ENCODE peak calls at places on chromosomes 11 and 22, in seven cellular contexts. One of them, this sample, is unnamed.

GRCh38 chr11:17604913-17605230 is 57.8 kb downstream of the OTOG start:
- DNase-seq in IMR-90: no peak
- DNase-seq in H9: no peak
- DNase-seq in mesenchymal stem cell: no peak
- DNase-seq in mesendoderm: no peak
- DNase-seq in neuronal stem cell: no peak
- DNase-seq in H1: no peak
- DNase-seq in this sample: no peak

GRCh38 chr22:36734171-36735058 is 30.9 kb upstream of the CACNG2 start:
- DNase-seq in IMR-90: peak
- DNase-seq in H9: peak
- DNase-seq in mesenchymal stem cell: no peak
- DNase-seq in mesendoderm: peak
- DNase-seq in neuronal stem cell: no peak
- DNase-seq in H1: no peak
- DNase-seq in this sample: no peak

GRCh38 chr11:125036933-125037332 is 26.2 kb upstream of the SLC37A2 start:
- DNase-seq in IMR-90: peak
- DNase-seq in H9: no peak
- DNase-seq in mesenchymal stem cell: peak
- DNase-seq in mesendoderm: no peak
- DNase-seq in neuronal stem cell: no peak
- DNase-seq in H1: no peak
- DNase-seq in this sample: no peak

GRCh38 chr22:42662114-42663021 is 13.2 kb upstream of the CYB5R3 start:
- DNase-seq in IMR-90: peak
- DNase-seq in H9: peak
- DNase-seq in mesenchymal stem cell: peak
- DNase-seq in mesendoderm: peak
- DNase-seq in neuronal stem cell: peak
- DNase-seq in H1: peak
- DNase-seq in this sample: peak

GRCh38 chr11:125170001-125170405 is 5.5 kb downstream of the PKNOX2 start:
- DNase-seq in IMR-90: peak
- DNase-seq in H9: no peak
- DNase-seq in mesenchymal stem cell: no peak
- DNase-seq in mesendoderm: peak
- DNase-seq in neuronal stem cell: no peak
- DNase-seq in H1: no peak
- DNase-seq in this sample: no peak

GRCh38 chr11:8375932-8376331 is 112.3 kb upstream of the LMO1 start:
- DNase-seq in IMR-90: no peak
- DNase-seq in H9: no peak
- DNase-seq in mesenchymal stem cell: no peak
- DNase-seq in mesendoderm: peak
- DNase-seq in neuronal stem cell: no peak
- DNase-seq in H1: no peak
- DNase-seq in this sample: no peak

GRCh38 chr11:95923441-95923729 is 522 bp downstream of the MTMR2 start:
- DNase-seq in IMR-90: no peak
- DNase-seq in H9: no peak
- DNase-seq in mesenchymal stem cell: no peak
- DNase-seq in mesendoderm: no peak
- DNase-seq in neuronal stem cell: no peak
- DNase-seq in H1: no peak
- DNase-seq in this sample: no peak

GRCh38 chr11:125132071-125132470 is 20.6 kb upstream of the TMEM218 start:
- DNase-seq in IMR-90: peak
- DNase-seq in H9: no peak
- DNase-seq in mesenchymal stem cell: no peak
- DNase-seq in mesendoderm: no peak
- DNase-seq in neuronal stem cell: no peak
- DNase-seq in H1: no peak
- DNase-seq in this sample: no peak

GRCh38 chr11:133934599-133935550 is 21.9 kb downstream of the IGSF9B start:
- DNase-seq in IMR-90: peak
- DNase-seq in H9: no peak
- DNase-seq in mesenchymal stem cell: no peak
- DNase-seq in mesendoderm: peak
- DNase-seq in neuronal stem cell: peak
- DNase-seq in H1: no peak
- DNase-seq in this sample: peak

GRCh38 chr11:95655544-95655943 is 134.0 kb downstream of the FAM76B start:
- DNase-seq in IMR-90: no peak
- DNase-seq in H9: no peak
- DNase-seq in mesenchymal stem cell: peak
- DNase-seq in mesendoderm: no peak
- DNase-seq in neuronal stem cell: no peak
- DNase-seq in H1: no peak
- DNase-seq in this sample: no peak

GRCh38 chr11:20031155-20032001 is 128.9 kb downstream of the DBX1 start:
- DNase-seq in IMR-90: peak
- DNase-seq in H9: peak
- DNase-seq in mesenchymal stem cell: peak
- DNase-seq in mesendoderm: peak
- DNase-seq in neuronal stem cell: no peak
- DNase-seq in H1: no peak
- DNase-seq in this sample: peak

GRCh38 chr22:20536590-20537324 is 29.3 kb downstream of the MED15 start:
- DNase-seq in IMR-90: no peak
- DNase-seq in H9: no peak
- DNase-seq in mesenchymal stem cell: no peak
- DNase-seq in mesendoderm: no peak
- DNase-seq in neuronal stem cell: no peak
- DNase-seq in H1: no peak
- DNase-seq in this sample: no peak

GRCh38 chr22:24772493-24773220 is 1.9 kb downstream of the PIWIL3 start:
- DNase-seq in IMR-90: peak
- DNase-seq in H9: peak
- DNase-seq in mesenchymal stem cell: peak
- DNase-seq in mesendoderm: peak
- DNase-seq in neuronal stem cell: peak
- DNase-seq in H1: peak
- DNase-seq in this sample: no peak

GRCh38 chr11:38990139-38990538 is 2392.1 kb upstream of the RAG2 start:
- DNase-seq in IMR-90: no peak
- DNase-seq in H9: no peak
- DNase-seq in mesenchymal stem cell: no peak
- DNase-seq in mesendoderm: no peak
- DNase-seq in neuronal stem cell: no peak
- DNase-seq in H1: no peak
- DNase-seq in this sample: no peak

GRCh38 chr22:19870153-19871022 is 15.7 kb upstream of the GNB1L start:
- DNase-seq in IMR-90: no peak
- DNase-seq in H9: peak
- DNase-seq in mesenchymal stem cell: no peak
- DNase-seq in mesendoderm: no peak
- DNase-seq in neuronal stem cell: no peak
- DNase-seq in H1: peak
- DNase-seq in this sample: no peak

GRCh38 chr11:61726775-61727174 is 25.7 kb upstream of the MYRF start:
- DNase-seq in IMR-90: no peak
- DNase-seq in H9: no peak
- DNase-seq in mesenchymal stem cell: no peak
- DNase-seq in mesendoderm: no peak
- DNase-seq in neuronal stem cell: no peak
- DNase-seq in H1: no peak
- DNase-seq in this sample: no peak
- H3K9ac ChIP-seq in IMR-90: no peak
- H3K9ac ChIP-seq in H9: no peak
- H3K9ac ChIP-seq in mesenchymal stem cell: no peak
- H3K9ac ChIP-seq in mesendoderm: no peak
- H3K9ac ChIP-seq in neuronal stem cell: no peak
- H3K9ac ChIP-seq in H1: no peak
- H3K9ac ChIP-seq in this sample: no peak

GRCh38 chr11:2869561-2870427 is 15.8 kb downstream of the CDKN1C start:
- DNase-seq in IMR-90: no peak
- DNase-seq in H9: no peak
- DNase-seq in mesenchymal stem cell: no peak
- DNase-seq in mesendoderm: no peak
- DNase-seq in neuronal stem cell: no peak
- DNase-seq in H1: no peak
- DNase-seq in this sample: no peak
- H2BK120ac ChIP-seq in IMR-90: no peak
- H2BK120ac ChIP-seq in H9: no peak
- H2BK120ac ChIP-seq in mesenchymal stem cell: no peak
- H2BK120ac ChIP-seq in mesendoderm: no peak
- H2BK120ac ChIP-seq in neuronal stem cell: peak
- H2BK120ac ChIP-seq in H1: no peak
- H2BK120ac ChIP-seq in this sample: no peak

GRCh38 chr11:82929121-82929520 is 27.6 kb downstream of the DDIAS start:
- DNase-seq in IMR-90: no peak
- DNase-seq in H9: no peak
- DNase-seq in mesenchymal stem cell: no peak
- DNase-seq in mesendoderm: no peak
- DNase-seq in neuronal stem cell: no peak
- DNase-seq in H1: no peak
- DNase-seq in this sample: no peak
- H3K4me2 ChIP-seq in IMR-90: no peak
- H3K4me2 ChIP-seq in H9: no peak
- H3K4me2 ChIP-seq in mesenchymal stem cell: no peak
- H3K4me2 ChIP-seq in mesendoderm: no peak
- H3K4me2 ChIP-seq in neuronal stem cell: no peak
- H3K4me2 ChIP-seq in H1: no peak
- H3K4me2 ChIP-seq in this sample: no peak

DNA sequence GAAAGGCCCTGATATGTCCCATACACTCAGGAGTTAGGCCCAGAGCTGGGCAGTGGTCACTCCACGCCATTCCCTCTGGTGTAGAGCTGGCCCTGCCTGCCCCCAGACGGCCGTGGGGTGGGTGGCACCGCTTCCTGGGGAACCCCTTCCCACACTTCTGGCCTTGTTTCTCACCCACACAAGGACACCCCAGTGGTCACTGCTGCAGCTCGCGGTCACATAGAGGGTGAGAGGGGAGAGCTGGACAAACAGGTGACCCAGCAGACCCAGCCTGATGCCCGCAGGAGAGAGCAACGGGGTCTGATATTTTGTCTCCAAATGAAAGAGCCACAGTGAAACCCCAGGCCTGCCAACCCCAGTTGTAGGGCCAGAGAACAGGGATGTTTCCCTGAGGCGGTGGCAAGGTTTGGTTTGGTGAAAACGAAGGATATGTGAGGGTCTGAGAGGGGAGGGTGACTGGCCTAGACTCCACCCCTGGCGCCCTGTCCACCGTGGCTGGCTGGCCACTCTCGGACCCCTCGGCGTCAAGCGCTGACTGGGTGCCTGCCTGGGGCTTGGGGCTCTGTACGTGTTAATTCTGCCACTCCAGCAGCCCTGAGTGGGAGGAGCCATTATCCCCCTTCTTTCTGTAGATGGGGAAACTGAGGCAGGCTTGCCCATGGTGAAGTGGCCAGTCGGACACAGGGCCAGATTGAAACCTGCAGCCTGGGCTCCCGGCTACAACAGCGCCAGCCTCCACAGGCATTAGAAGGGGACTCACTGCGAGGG is 71.0 kb upstream of the PPARA start:
- DNase-seq in IMR-90: no peak
- DNase-seq in H9: no peak
- DNase-seq in mesenchymal stem cell: no peak
- DNase-seq in mesendoderm: no peak
- DNase-seq in neuronal stem cell: no peak
- DNase-seq in H1: no peak
- DNase-seq in this sample: no peak
- H3K9ac ChIP-seq in IMR-90: no peak
- H3K9ac ChIP-seq in H9: no peak
- H3K9ac ChIP-seq in mesenchymal stem cell: peak
- H3K9ac ChIP-seq in mesendoderm: no peak
- H3K9ac ChIP-seq in neuronal stem cell: no peak
- H3K9ac ChIP-seq in H1: no peak
- H3K9ac ChIP-seq in this sample: no peak

DNA sequence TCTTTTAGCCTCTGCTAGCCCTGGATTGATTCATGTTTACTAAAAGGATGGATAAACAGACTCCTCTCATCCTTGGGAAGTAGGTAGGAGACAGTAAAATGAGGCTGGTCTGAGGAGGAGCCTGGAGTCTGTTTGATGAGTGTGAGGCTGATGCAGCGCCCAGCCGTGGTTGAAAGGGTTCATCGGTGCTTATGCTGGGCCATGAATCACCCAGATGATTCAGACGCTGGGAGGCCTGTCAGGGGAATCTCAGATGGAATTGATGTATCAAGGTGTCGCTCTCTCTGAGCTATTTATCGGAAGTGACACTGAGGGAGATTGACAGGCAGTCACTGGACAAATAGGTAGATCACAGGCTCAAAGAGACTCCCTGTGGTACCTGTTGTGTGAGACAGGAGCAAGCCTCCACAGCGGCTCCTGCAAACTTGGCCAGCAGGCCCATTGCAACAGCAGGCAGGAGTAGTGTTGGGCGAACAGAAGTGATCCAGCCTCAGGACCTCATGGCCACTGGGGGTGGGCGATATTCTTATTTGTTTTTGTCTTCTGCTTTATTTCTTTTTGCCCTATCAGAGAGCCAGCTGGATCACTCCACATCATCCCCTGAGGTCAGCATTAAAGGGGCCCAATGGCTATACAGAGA is 109.9 kb upstream of the CADM1 start:
- DNase-seq in IMR-90: peak
- DNase-seq in H9: no peak
- DNase-seq in mesenchymal stem cell: peak
- DNase-seq in mesendoderm: no peak
- DNase-seq in neuronal stem cell: no peak
- DNase-seq in H1: no peak
- DNase-seq in this sample: peak
- H2BK120ac ChIP-seq in IMR-90: no peak
- H2BK120ac ChIP-seq in H9: no peak
- H2BK120ac ChIP-seq in mesenchymal stem cell: no peak
- H2BK120ac ChIP-seq in mesendoderm: no peak
- H2BK120ac ChIP-seq in neuronal stem cell: no peak
- H2BK120ac ChIP-seq in H1: no peak
- H2BK120ac ChIP-seq in this sample: no peak

GRCh38 chr22:45548441-45548840 is 45.8 kb downstream of the FBLN1 start:
- DNase-seq in IMR-90: no peak
- DNase-seq in H9: no peak
- DNase-seq in mesenchymal stem cell: no peak
- DNase-seq in mesendoderm: no peak
- DNase-seq in neuronal stem cell: no peak
- DNase-seq in H1: no peak
- DNase-seq in this sample: no peak
- H3K4me2 ChIP-seq in IMR-90: no peak
- H3K4me2 ChIP-seq in H9: no peak
- H3K4me2 ChIP-seq in mesenchymal stem cell: no peak
- H3K4me2 ChIP-seq in mesendoderm: no peak
- H3K4me2 ChIP-seq in neuronal stem cell: no peak
- H3K4me2 ChIP-seq in H1: no peak
- H3K4me2 ChIP-seq in this sample: no peak

DNA sequence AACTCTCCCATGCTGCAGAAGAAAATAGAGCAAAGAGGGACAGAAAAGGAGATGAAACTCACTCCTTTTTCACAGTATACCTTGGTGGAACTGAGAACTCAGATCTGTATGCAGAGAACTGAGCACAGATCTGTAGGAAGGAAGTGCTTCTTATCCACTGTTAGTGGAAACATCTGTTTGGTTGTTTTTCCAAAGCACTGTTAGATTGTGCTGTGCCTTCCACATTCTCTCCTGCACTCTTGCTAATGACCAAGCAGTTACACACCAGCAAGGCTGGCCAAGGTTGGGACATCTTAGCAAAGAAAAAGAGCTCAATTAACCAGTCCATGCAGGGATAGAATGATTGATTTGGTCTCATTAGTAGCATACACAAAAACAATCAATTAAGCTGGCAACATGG is 20.1 kb upstream of the SIK2 start:
- DNase-seq in IMR-90: no peak
- DNase-seq in H9: no peak
- DNase-seq in mesenchymal stem cell: peak
- DNase-seq in mesendoderm: no peak
- DNase-seq in neuronal stem cell: no peak
- DNase-seq in H1: no peak
- DNase-seq in this sample: no peak
- H3K9ac ChIP-seq in IMR-90: no peak
- H3K9ac ChIP-seq in H9: no peak
- H3K9ac ChIP-seq in mesenchymal stem cell: peak
- H3K9ac ChIP-seq in mesendoderm: no peak
- H3K9ac ChIP-seq in neuronal stem cell: no peak
- H3K9ac ChIP-seq in H1: no peak
- H3K9ac ChIP-seq in this sample: no peak

GRCh38 chr22:44823396-44823795 is 71.0 kb downstream of the ARHGAP8 start:
- DNase-seq in IMR-90: no peak
- DNase-seq in H9: no peak
- DNase-seq in mesenchymal stem cell: no peak
- DNase-seq in mesendoderm: no peak
- DNase-seq in neuronal stem cell: no peak
- DNase-seq in H1: no peak
- DNase-seq in this sample: no peak
- H2BK120ac ChIP-seq in IMR-90: no peak
- H2BK120ac ChIP-seq in H9: no peak
- H2BK120ac ChIP-seq in mesenchymal stem cell: no peak
- H2BK120ac ChIP-seq in mesendoderm: no peak
- H2BK120ac ChIP-seq in neuronal stem cell: no peak
- H2BK120ac ChIP-seq in H1: no peak
- H2BK120ac ChIP-seq in this sample: no peak

This sample was measured in trophoblast cell.